ENCODE peak calls at places on chromosome 6, in seven cellular contexts. H is endothelial cell, L is Karpas-422, Q is iris pigment epithelial cell, J is Right ventricle myocardium inferior, I is DMS153, Y is skeletal muscle cell. C is an unnamed sample.

GRCh38 chr6:74720923-74721322 is 484.9 kb downstream of the COL12A1 start:
- DNase-seq in Q (peak), L (no peak), I (no peak), Y (no peak), J (no peak), H (no peak), C (no peak)

GRCh38 chr6:101208152-101208551 is 185.4 kb upstream of the GRIK2 start:
- DNase-seq in L (no peak), Q (no peak), Y (no peak), J (no peak), I (no peak), H (no peak), C (no peak)

GRCh38 chr6:151998784-151999183 is 191.3 kb downstream of the ESR1 start:
- DNase-seq in H (no peak), I (no peak), Q (no peak), L (no peak), J (no peak), Y (no peak), C (no peak)

GRCh38 chr6:160139420-160139851 is 17.8 kb downstream of the SLC22A1 start:
- DNase-seq in Y (peak), I (no peak), J (no peak), L (no peak), H (no peak), Q (peak), C (no peak)

GRCh38 chr6:658244-658643 is 1.3 kb upstream of the HUS1B start:
- DNase-seq in H (no peak), I (no peak), Q (peak), Y (peak), L (no peak), J (no peak), C (no peak)

GRCh38 chr6:117229870-117230269 is 35.5 kb upstream of the VGLL2 start:
- DNase-seq in Q (no peak), J (no peak), H (no peak), L (no peak), I (no peak), Y (no peak), C (no peak)

GRCh38 chr6:149888659-149889058 is 9.3 kb downstream of the RAET1E start:
- DNase-seq in Y (no peak), I (no peak), Q (peak), J (no peak), H (no peak), L (no peak), C (no peak)

GRCh38 chr6:36886948-36887347 is 1.2 kb downstream of the C6orf89 start:
- DNase-seq in Y (no peak), H (no peak), L (peak), I (no peak), J (no peak), Q (no peak), C (no peak)